ENCODE peak calls at places on chromosomes 2 and 18, in ten cellular contexts. X, P, B, T, V, K, C, J, H and G are unnamed samples.

GRCh38 chr2:38394903-38395341 is 17.8 kb upstream of the ATL2 start:
- DNase-seq in J (no peak), V (no peak), B (no peak), C (no peak), P (no peak), X (peak), K (no peak), T (no peak), H (no peak), G (no peak)

GRCh38 chr2:169109502-169110409 is 40.4 kb downstream of the DHRS9 start:
- DNase-seq in T (peak), K (peak), J (peak), H (peak), B (peak), P (peak), C (peak), V (peak), X (peak), G (peak)

GRCh38 chr2:79887747-79888374 is 375.0 kb downstream of the CTNNA2 start:
- DNase-seq in P (no peak), V (no peak), J (peak), B (peak), C (no peak), K (no peak), X (peak), H (no peak), T (peak), G (no peak)

GRCh38 chr2:204825054-204825453 is 279.8 kb downstream of the PARD3B start:
- DNase-seq in K (no peak), J (no peak), H (no peak), B (no peak), P (no peak), V (no peak), T (no peak), X (no peak), C (no peak), G (no peak)

GRCh38 chr2:9806656-9807055 is 36.6 kb upstream of the TAF1B start:
- DNase-seq in T (no peak), J (no peak), H (no peak), P (no peak), X (no peak), K (no peak), V (no peak), B (no peak), C (no peak), G (no peak)

GRCh38 chr2:185526156-185526555 is 212.4 kb upstream of the FSIP2 start:
- DNase-seq in X (no peak), J (no peak), T (no peak), B (no peak), K (no peak), H (no peak), P (no peak), V (no peak), C (no peak), G (no peak)

GRCh38 chr2:171490577-171490976 is 31.7 kb upstream of the CYBRD1 start:
- DNase-seq in X (no peak), P (no peak), B (no peak), K (no peak), H (no peak), T (no peak), J (no peak), C (no peak), V (no peak), G (no peak)

GRCh38 chr2:108447947-108448677 is 894 bp upstream of the GCC2 start:
- DNase-seq in X (no peak), V (no peak), K (no peak), B (no peak), H (no peak), J (no peak), P (no peak), T (no peak), C (no peak), G (no peak)

GRCh38 chr2:16621348-16621747 is 44.3 kb downstream of the CYRIA start:
- DNase-seq in J (no peak), T (no peak), V (no peak), X (no peak), P (no peak), H (no peak), C (no peak), B (no peak), K (no peak), G (no peak)

GRCh38 chr2:152335851-152336102 is 803 bp downstream of the FMNL2 start:
- DNase-seq in X (no peak), H (peak), C (no peak), J (no peak), P (no peak), V (no peak), T (no peak), B (no peak), K (peak), G (no peak)

GRCh38 chr18:56112013-56112749 is 524.2 kb upstream of the TCF4 start:
- DNase-seq in X (peak), T (no peak), P (no peak), C (no peak), J (no peak), V (no peak), K (no peak), H (no peak), B (no peak), G (no peak)

GRCh38 chr2:11177871-11178598 is 22.8 kb downstream of the SLC66A3 start:
- DNase-seq in J (no peak), X (no peak), T (no peak), K (no peak), B (no peak), V (no peak), C (no peak), H (no peak), P (no peak), G (no peak)

GRCh38 chr18:2932247-2933181 is 80.4 kb downstream of the LPIN2 start:
- DNase-seq in C (peak), X (peak), V (no peak), H (no peak), P (no peak), J (peak), K (no peak), T (peak), B (peak), G (no peak)

GRCh38 chr18:66728951-66729350 is 125.1 kb upstream of the CDH19 start:
- DNase-seq in K (no peak), H (no peak), B (no peak), J (no peak), P (no peak), C (no peak), V (no peak), X (no peak), T (no peak), G (no peak)

GRCh38 chr2:158795110-158795924 is at the start of gene DAPL1:
- DNase-seq in X (no peak), K (no peak), J (no peak), C (no peak), V (no peak), T (no peak), B (no peak), H (no peak), P (no peak), G (peak)

GRCh38 chr2:204145197-204146190 is 208.9 kb downstream of the ICOS start:
- DNase-seq in X (peak), K (peak), P (peak), V (peak), J (peak), B (peak), C (peak), H (peak), T (peak), G (peak)

GRCh38 chr2:216373896-216374295 is 1.6 kb upstream of the MARCHF4 start:
- DNase-seq in P (no peak), X (no peak), J (no peak), H (no peak), B (no peak), K (no peak), C (no peak), V (no peak), T (no peak), G (no peak)

GRCh38 chr2:232444409-232445148 is 11.4 kb upstream of the ALPI start:
- DNase-seq in X (peak), B (peak), V (no peak), P (no peak), H (peak), K (peak), J (no peak), T (peak), C (peak), G (no peak)

GRCh38 chr2:114068438-114068837 is 178.5 kb downstream of the ACTR3 start:
- DNase-seq in T (no peak), J (no peak), B (peak), K (no peak), X (peak), P (no peak), C (no peak), H (no peak), V (no peak), G (no peak)

GRCh38 chr2:145957929-145958328 is 1438.0 kb upstream of the ZEB2 start:
- DNase-seq in C (no peak), X (no peak), V (no peak), J (no peak), H (no peak), B (no peak), K (no peak), P (no peak), T (no peak), G (no peak)

GRCh38 chr18:37871583-37871982 is 306.0 kb upstream of the CELF4 start:
- DNase-seq in J (no peak), X (no peak), C (no peak), V (no peak), P (no peak), B (no peak), T (no peak), H (no peak), K (no peak), G (peak)

GRCh38 chr2:239337877-239338484 is 62.8 kb downstream of the HDAC4 start:
- DNase-seq in T (no peak), X (no peak), K (no peak), P (no peak), B (no peak), C (no peak), J (no peak), H (no peak), V (no peak), G (no peak)

GRCh38 chr2:98293931-98294687 is 52.1 kb upstream of the CNGA3 start:
- DNase-seq in B (no peak), V (no peak), J (no peak), K (no peak), P (no peak), X (no peak), C (no peak), T (no peak), H (no peak), G (no peak)

GRCh38 chr2:80269806-80270205 is 34.7 kb downstream of the LRRTM1 start:
- DNase-seq in T (no peak), P (no peak), K (no peak), B (no peak), X (no peak), V (no peak), H (no peak), J (no peak), C (no peak), G (no peak)

GRCh38 chr2:96142217-96143113 is 2.8 kb downstream of the DUSP2 start:
- DNase-seq in T (peak), H (peak), X (peak), C (peak), V (no peak), P (no peak), K (peak), B (no peak), J (no peak), G (no peak)